ENCODE peak calls at places on chromosomes 5 and 9, in four cellular contexts. One of them, this sample, is unnamed.
A peak's percentile ranks its signal among the peaks of the same experiment; 100 is the strongest.

GRCh38 chr9:118643118-118643517 is 726.1 kb downstream of the BRINP1 start:
- DNase-seq in Panc1: peak; percentile 67
- DNase-seq in left cardiac atrium: no peak
- DNase-seq in NCI-H1436: no peak
- DNase-seq in this sample: no peak

GRCh38 chr5:64807505-64807904 is 38.8 kb downstream of the CWC27 start:
- DNase-seq in Panc1: no peak
- DNase-seq in left cardiac atrium: no peak
- DNase-seq in NCI-H1436: no peak
- DNase-seq in this sample: no peak

GRCh38 chr9:122332083-122332482 is 38.7 kb upstream of the PTGS1 start:
- DNase-seq in Panc1: no peak
- DNase-seq in left cardiac atrium: peak; percentile 66
- DNase-seq in NCI-H1436: no peak
- DNase-seq in this sample: no peak

GRCh38 chr5:115258001-115258400 is 4.7 kb downstream of the PGGT1B start:
- DNase-seq in Panc1: no peak
- DNase-seq in left cardiac atrium: no peak
- DNase-seq in NCI-H1436: no peak
- DNase-seq in this sample: no peak

GRCh38 chr9:72996106-72996505 is 43.3 kb upstream of the ALDH1A1 start:
- DNase-seq in Panc1: no peak
- DNase-seq in left cardiac atrium: no peak
- DNase-seq in NCI-H1436: no peak
- DNase-seq in this sample: peak; percentile 44

GRCh38 chr5:53095931-53096525 is 13.5 kb downstream of the MOCS2 start:
- DNase-seq in Panc1: peak; percentile 73
- DNase-seq in left cardiac atrium: peak; percentile 46
- DNase-seq in NCI-H1436: peak; percentile 37
- DNase-seq in this sample: peak; percentile 38

GRCh38 chr9:107190031-107190935 is 92.8 kb upstream of the RAD23B start:
- DNase-seq in Panc1: no peak
- DNase-seq in left cardiac atrium: no peak
- DNase-seq in NCI-H1436: peak; percentile 52
- DNase-seq in this sample: peak; percentile 80

GRCh38 chr5:54514841-54515432 is 2.6 kb upstream of the SNX18 start:
- DNase-seq in Panc1: no peak
- DNase-seq in left cardiac atrium: no peak
- DNase-seq in NCI-H1436: no peak
- DNase-seq in this sample: peak; percentile 82

GRCh38 chr9:76883341-76883740 is 22.6 kb downstream of the PRUNE2 start:
- DNase-seq in Panc1: no peak
- DNase-seq in left cardiac atrium: no peak
- DNase-seq in NCI-H1436: no peak
- DNase-seq in this sample: no peak

GRCh38 chr5:157821822-157822622 is 36.9 kb downstream of the CLINT1 start:
- DNase-seq in Panc1: no peak
- DNase-seq in left cardiac atrium: no peak
- DNase-seq in NCI-H1436: no peak
- DNase-seq in this sample: peak; percentile 45

GRCh38 chr9:84990416-84990815 is 320.9 kb downstream of the NTRK2 start:
- DNase-seq in Panc1: no peak
- DNase-seq in left cardiac atrium: no peak
- DNase-seq in NCI-H1436: no peak
- DNase-seq in this sample: no peak

GRCh38 chr5:612498-613424 is 621 bp downstream of the CEP72 start:
- DNase-seq in Panc1: no peak
- DNase-seq in left cardiac atrium: no peak
- DNase-seq in NCI-H1436: no peak
- DNase-seq in this sample: no peak

GRCh38 chr5:54091416-54092130 is 218.8 kb downstream of the ARL15 start:
- DNase-seq in Panc1: no peak
- DNase-seq in left cardiac atrium: no peak
- DNase-seq in NCI-H1436: no peak
- DNase-seq in this sample: no peak

GRCh38 chr5:150131978-150132694 is 23.5 kb downstream of the PDGFRB start:
- DNase-seq in Panc1: no peak
- DNase-seq in left cardiac atrium: no peak
- DNase-seq in NCI-H1436: no peak
- DNase-seq in this sample: no peak

GRCh38 chr9:84296146-84296843 is 44.3 kb downstream of the SLC28A3 start:
- DNase-seq in Panc1: no peak
- DNase-seq in left cardiac atrium: no peak
- DNase-seq in NCI-H1436: no peak
- DNase-seq in this sample: peak; percentile 70

GRCh38 chr5:56971275-56971674 is 19.4 kb upstream of the MIER3 start:
- DNase-seq in Panc1: no peak
- DNase-seq in left cardiac atrium: no peak
- DNase-seq in NCI-H1436: no peak
- DNase-seq in this sample: no peak

GRCh38 chr9:81592890-81593271 is 96.5 kb downstream of the TLE1 start:
- DNase-seq in Panc1: no peak
- DNase-seq in left cardiac atrium: peak; percentile 60
- DNase-seq in NCI-H1436: no peak
- DNase-seq in this sample: no peak

This sample was measured in foreskin fibroblast.